ENCODE peak calls at places on chromosome 19, in six cellular contexts. J is kidney epithelial cell; T is esophagus squamous epithelium; K is stimulated activated CD8-positive, alpha-beta memory T cell treated with anti-CD3 and anti-CD28 coated beads, Interleukin-4, amount 100 ng/mL, for 1 hour; Y is T-cell; Q is fibroblast of the aortic adventitia. B is an unnamed sample.

GRCh38 chr19:6744381-6745288 is 5.2 kb downstream of the TRIP10 start:
- DNase-seq in J (no peak), T (no peak), K (no peak), Y (no peak), Q (peak; percentile 82), B (peak; percentile 71)

GRCh38 chr19:3771906-3772450 is at the start of gene RAX2:
- DNase-seq in J (no peak), T (no peak), K (no peak), Y (no peak), Q (no peak), B (no peak)

GRCh38 chr19:15294591-15294990 is 37.7 kb downstream of the BRD4 start:
- DNase-seq in J (no peak), T (no peak), K (no peak), Y (no peak), Q (peak; percentile 57), B (no peak)

GRCh38 chr19:38378866-38379265 is 4.5 kb downstream of the PSMD8 start:
- DNase-seq in J (no peak), T (no peak), K (no peak), Y (no peak), Q (no peak), B (no peak)

GRCh38 chr19:4390017-4390861 is 10.1 kb downstream of the SH3GL1 start:
- DNase-seq in J (no peak), T (no peak), K (no peak), Y (no peak), Q (peak; percentile 63), B (no peak)

GRCh38 chr19:35844482-35845214 is 7.7 kb downstream of the NPHS1 start:
- DNase-seq in J (no peak), T (no peak), K (no peak), Y (no peak), Q (no peak), B (no peak)

GRCh38 chr19:51047031-51047335 is 12.2 kb upstream of the KLK12 start:
- DNase-seq in J (no peak), T (no peak), K (no peak), Y (no peak), Q (no peak), B (no peak)

GRCh38 chr19:6032827-6033226 is 54.9 kb upstream of the RANBP3 start:
- DNase-seq in J (no peak), T (no peak), K (no peak), Y (no peak), Q (no peak), B (no peak)

GRCh38 chr19:45560038-45560437 is 24.6 kb downstream of the OPA3 start:
- DNase-seq in J (no peak), T (no peak), K (no peak), Y (no peak), Q (no peak), B (no peak)

GRCh38 chr19:30649934-30650614 is 277.9 kb downstream of the ZNF536 start:
- DNase-seq in J (no peak), T (no peak), K (no peak), Y (no peak), Q (peak; percentile 64), B (peak; percentile 36)

GRCh38 chr19:47094557-47095517 is 18.7 kb downstream of the ZC3H4 start:
- DNase-seq in J (no peak), T (no peak), K (no peak), Y (peak; percentile 28), Q (no peak), B (no peak)